ENCODE peak calls at places on chromosomes 5 and 9, in nine cellular contexts. P is retinal pigment epithelial cell; K is T-helper 2 cell; I is activated T-helper 1 cell treated with Interleukin-2 at 50 U/mL for 16 hours; J is activated gamma-delta T cell treated with anti-CD3 and anti-CD28 coated beads, Interleukin-2, amount 50 U/mL, for 16 hours; G is tibial artery; U is stimulated activated CD8-positive, alpha-beta memory T cell treated with anti-CD3 and anti-CD28 coated beads, Interleukin-2, amount 100 ng/mL, for 1 hour; E is kidney; L is right lobe of liver. Q is an unnamed sample.

GRCh38 chr9:129763235-129763917 is 10.5 kb upstream of the PTGES start:
- DNase-seq in P (no peak), K (no peak), I (no peak), J (no peak), G (peak), U (no peak), E (peak), L (no peak), Q (no peak)

GRCh38 chr5:139472410-139473030 is 1.7 kb downstream of the SMIM33 start:
- DNase-seq in P (no peak), K (no peak), I (no peak), J (no peak), G (no peak), U (no peak), E (no peak), L (no peak), Q (no peak)

GRCh38 chr5:149358294-149358651 is 427 bp downstream of the PCYOX1L start:
- DNase-seq in P (no peak), K (peak), I (peak), J (peak), G (no peak), U (no peak), E (peak), L (peak), Q (peak)

GRCh38 chr9:135281661-135282000 is 194.2 kb downstream of the OLFM1 start:
- DNase-seq in P (no peak), K (no peak), I (no peak), J (no peak), G (no peak), U (no peak), E (no peak), L (no peak), Q (no peak)

GRCh38 chr9:33750839-33751339 is 44.5 kb upstream of the PRSS3 start:
- DNase-seq in P (no peak), K (no peak), I (no peak), J (no peak), G (no peak), U (no peak), E (no peak), L (no peak), Q (no peak)

GRCh38 chr5:107671742-107672211 is 1.0 kb upstream of the EFNA5 start:
- DNase-seq in P (peak), K (no peak), I (no peak), J (no peak), G (peak), U (no peak), E (peak), L (no peak), Q (no peak)

GRCh38 chr9:135947582-135947981 is 13.6 kb downstream of the UBAC1 start:
- DNase-seq in P (no peak), K (no peak), I (no peak), J (no peak), G (no peak), U (no peak), E (no peak), L (no peak), Q (no peak)

GRCh38 chr9:28648723-28649122 is 1075.4 kb upstream of the C9orf72 start:
- DNase-seq in P (no peak), K (no peak), I (no peak), J (no peak), G (no peak), U (no peak), E (no peak), L (no peak), Q (no peak)

GRCh38 chr5:142952236-142952635 is 182.1 kb downstream of the ARHGAP26 start:
- DNase-seq in P (no peak), K (no peak), I (no peak), J (no peak), G (no peak), U (no peak), E (no peak), L (no peak), Q (no peak)

GRCh38 chr5:145429170-145429569 is 406.0 kb downstream of the PRELID2 start:
- DNase-seq in P (no peak), K (no peak), I (no peak), J (no peak), G (no peak), U (no peak), E (no peak), L (no peak), Q (no peak)

GRCh38 chr9:105223544-105224140 is 20.8 kb upstream of the SLC44A1 start:
- DNase-seq in P (no peak), K (no peak), I (no peak), J (no peak), G (no peak), U (no peak), E (no peak), L (no peak), Q (no peak)

GRCh38 chr9:137987244-137988030 is 109.9 kb downstream of the CACNA1B start:
- DNase-seq in P (no peak), K (no peak), I (no peak), J (no peak), G (no peak), U (no peak), E (no peak), L (no peak), Q (no peak)

GRCh38 chr5:10478436-10478835 is 36.8 kb downstream of the ROPN1L start:
- DNase-seq in P (no peak), K (no peak), I (no peak), J (no peak), G (no peak), U (no peak), E (no peak), L (no peak), Q (no peak)

GRCh38 chr9:137785704-137786161 is 91.8 kb upstream of the CACNA1B start:
- DNase-seq in P (no peak), K (no peak), I (no peak), J (no peak), G (no peak), U (no peak), E (peak), L (no peak), Q (no peak)

GRCh38 chr5:152221721-152222629 is 183.1 kb downstream of the NMUR2 start:
- DNase-seq in P (no peak), K (no peak), I (no peak), J (no peak), G (no peak), U (no peak), E (no peak), L (no peak), Q (no peak)

GRCh38 chr5:149915392-149916260 is 29.0 kb downstream of the PDE6A start:
- DNase-seq in P (no peak), K (no peak), I (no peak), J (no peak), G (no peak), U (no peak), E (no peak), L (no peak), Q (no peak)

GRCh38 chr9:96877269-96877668 is 23.0 kb upstream of the ZNF782 start:
- DNase-seq in P (no peak), K (no peak), I (no peak), J (no peak), G (no peak), U (no peak), E (peak), L (no peak), Q (no peak)

GRCh38 chr5:150158170-150158949 is 2.7 kb upstream of the PDGFRB start:
- DNase-seq in P (no peak), K (no peak), I (no peak), J (no peak), G (peak), U (no peak), E (no peak), L (no peak), Q (peak)

GRCh38 chr9:3434594-3434993 is 91.2 kb downstream of the RFX3 start:
- DNase-seq in P (no peak), K (no peak), I (no peak), J (no peak), G (no peak), U (no peak), E (no peak), L (no peak), Q (no peak)

GRCh38 chr5:172902497-172903472 is 56.4 kb upstream of the RPL26L1 start:
- DNase-seq in P (peak), K (no peak), I (no peak), J (no peak), G (peak), U (no peak), E (peak), L (peak), Q (peak)

GRCh38 chr5:5126444-5126843 is 13.7 kb upstream of the ADAMTS16 start:
- DNase-seq in P (no peak), K (no peak), I (no peak), J (no peak), G (no peak), U (no peak), E (no peak), L (no peak), Q (no peak)

GRCh38 chr5:154288145-154288544 is 97.6 kb downstream of the GALNT10 start:
- DNase-seq in P (peak), K (no peak), I (no peak), J (no peak), G (peak), U (no peak), E (no peak), L (no peak), Q (no peak)

GRCh38 chr5:131405674-131406073 is 141.8 kb downstream of the CDC42SE2 start:
- DNase-seq in P (no peak), K (no peak), I (no peak), J (no peak), G (no peak), U (no peak), E (no peak), L (no peak), Q (no peak)

GRCh38 chr5:164217464-164217863 is 712.0 kb downstream of the MAT2B start:
- DNase-seq in P (no peak), K (no peak), I (no peak), J (no peak), G (no peak), U (no peak), E (no peak), L (no peak), Q (no peak)

GRCh38 chr9:116152941-116153764 is 438 bp upstream of the PAPPA start:
- DNase-seq in P (no peak), K (no peak), I (no peak), J (no peak), G (peak), U (no peak), E (no peak), L (no peak), Q (no peak)

GRCh38 chr5:65072836-65073620 is 304.3 kb downstream of the CWC27 start:
- DNase-seq in P (no peak), K (no peak), I (no peak), J (no peak), G (no peak), U (no peak), E (no peak), L (no peak), Q (no peak)

GRCh38 chr5:32027717-32028321 is 146.3 kb downstream of the GOLPH3 start:
- DNase-seq in P (peak), K (no peak), I (no peak), J (no peak), G (peak), U (no peak), E (no peak), L (no peak), Q (no peak)

GRCh38 chr5:149166128-149166527 is 24.8 kb downstream of the ABLIM3 start:
- DNase-seq in P (no peak), K (no peak), I (no peak), J (no peak), G (no peak), U (no peak), E (no peak), L (no peak), Q (no peak)

GRCh38 chr9:2718698-2719033 is 1.4 kb downstream of the KCNV2 start:
- DNase-seq in P (no peak), K (no peak), I (no peak), J (no peak), G (no peak), U (no peak), E (peak), L (no peak), Q (no peak)

GRCh38 chr5:122615832-122616231 is 159.0 kb upstream of the SNX2 start:
- DNase-seq in P (no peak), K (no peak), I (no peak), J (no peak), G (no peak), U (no peak), E (no peak), L (no peak), Q (no peak)

GRCh38 chr5:16957305-16958165 is 21.4 kb upstream of the MYO10 start:
- DNase-seq in P (no peak), K (no peak), I (no peak), J (no peak), G (no peak), U (no peak), E (peak), L (no peak), Q (no peak)

GRCh38 chr9:69115621-69116020 is 58.5 kb upstream of the TJP2 start:
- DNase-seq in P (no peak), K (no peak), I (no peak), J (no peak), G (no peak), U (no peak), E (no peak), L (no peak), Q (no peak)

GRCh38 chr9:111825468-111826145 is 30.9 kb upstream of the SHOC1 start:
- DNase-seq in P (peak), K (no peak), I (no peak), J (no peak), G (no peak), U (no peak), E (no peak), L (no peak), Q (no peak)

GRCh38 chr9:95079461-95079860 is 238.0 kb downstream of the FANCC start:
- DNase-seq in P (no peak), K (no peak), I (no peak), J (no peak), G (peak), U (no peak), E (no peak), L (no peak), Q (no peak)

GRCh38 chr5:27810458-27810857 is 772.1 kb upstream of the CDH9 start:
- DNase-seq in P (no peak), K (no peak), I (no peak), J (no peak), G (no peak), U (no peak), E (no peak), L (no peak), Q (no peak)

GRCh38 chr9:105690742-105691141 is 3.6 kb upstream of the TMEM38B start:
- DNase-seq in P (no peak), K (no peak), I (no peak), J (no peak), G (no peak), U (no peak), E (no peak), L (no peak), Q (no peak)

Q was measured in heart right ventricle.